ENCODE peak calls at places on chromosomes 6 and 20, in five cellular contexts. Z is K562, F is IMR-90, O is ovary, H is thoracic aorta. B is an unnamed sample.

GRCh38 chr6:138389551-138389950 is 11.8 kb downstream of the SMIM28 start:
- DNase-seq in Z (no peak), F (no peak), O (no peak), H (no peak), B (no peak)

GRCh38 chr6:33824461-33825154 is 20.8 kb upstream of the MLN start:
- DNase-seq in Z (peak), F (peak), O (peak), H (no peak), B (no peak)

GRCh38 chr6:43951063-43951755 is 176.0 kb downstream of the MRPL14 start:
- DNase-seq in Z (peak), F (no peak), O (peak), H (no peak), B (no peak)

GRCh38 chr6:158642097-158642601 is 2.4 kb downstream of the DYNLT1 start:
- DNase-seq in Z (no peak), F (peak), O (peak), H (no peak), B (no peak)

GRCh38 chr6:114000066-114000465 is 29.1 kb upstream of the HDAC2 start:
- DNase-seq in Z (no peak), F (peak), O (no peak), H (no peak), B (no peak)

GRCh38 chr6:37259191-37259590 is 1.2 kb upstream of the TMEM217 start:
- DNase-seq in Z (no peak), F (peak), O (no peak), H (no peak), B (no peak)

GRCh38 chr6:53710788-53711187 is 45.2 kb upstream of the KLHL31 start:
- DNase-seq in Z (no peak), F (no peak), O (no peak), H (no peak), B (no peak)

GRCh38 chr20:61810709-61811565 is 254.7 kb downstream of the TAF4 start:
- DNase-seq in Z (no peak), F (no peak), O (no peak), H (no peak), B (no peak)

GRCh38 chr6:112286010-112286409 is 31.6 kb upstream of the LAMA4 start:
- DNase-seq in Z (no peak), F (no peak), O (no peak), H (no peak), B (no peak)

GRCh38 chr20:3836132-3836531 is 10.5 kb upstream of the MAVS start:
- DNase-seq in Z (no peak), F (no peak), O (no peak), H (no peak), B (no peak)
- TF ChIP-seq CTCF in Z (no peak), F (no peak), O (no peak), H (no peak), B (no peak)

GRCh38 chr20:10605547-10606195 is 68.1 kb downstream of the JAG1 start:
- DNase-seq in Z (no peak), F (no peak), O (no peak), H (no peak), B (no peak)
- H3K4me3 ChIP-seq in Z (no peak), F (no peak), O (no peak), H (no peak), B (no peak)

GRCh38 chr20:35523298-35523888 is 6.1 kb downstream of the C20orf173 start:
- DNase-seq in Z (peak), F (no peak), O (no peak), H (no peak), B (no peak)
- TF ChIP-seq CTCF in Z (peak), F (peak), O (no peak), H (peak), B (peak)

GRCh38 chr6:27293436-27294152 is 18.5 kb downstream of the POM121L2 start:
- DNase-seq in Z (peak), F (peak), O (no peak), H (no peak), B (peak)
- H3K4me3 ChIP-seq in Z (peak), F (no peak), O (no peak), H (no peak), B (peak)

DNA sequence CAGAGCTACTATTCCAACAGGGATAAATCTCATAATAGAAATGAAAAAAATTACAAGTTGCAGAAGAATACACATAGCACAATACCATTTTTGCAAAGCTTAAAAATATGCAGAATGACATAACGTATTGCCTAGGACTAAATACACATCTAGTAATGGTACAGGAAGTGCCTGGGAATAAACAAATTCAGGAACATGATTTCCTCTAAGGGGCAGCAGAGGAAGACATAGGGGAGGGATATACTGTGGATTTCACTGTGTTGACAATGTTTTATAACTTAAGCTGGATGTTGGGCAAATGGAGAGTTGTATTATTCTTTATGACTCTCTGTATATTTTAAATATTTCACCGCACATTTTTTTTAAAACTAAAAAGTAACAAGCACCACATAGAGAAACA is 5.5 kb upstream of the GLO1 start:
- DNase-seq in Z (no peak), F (no peak), O (no peak), H (no peak), B (no peak)
- TF ChIP-seq CTCF in Z (no peak), F (no peak), O (no peak), H (no peak), B (no peak)

GRCh38 chr6:85592044-85592443 is 1.6 kb downstream of the SNX14 start:
- DNase-seq in Z (no peak), F (no peak), O (no peak), H (no peak), B (no peak)
- H3K4me3 ChIP-seq in Z (peak), F (no peak), O (no peak), H (peak), B (peak)

DNA sequence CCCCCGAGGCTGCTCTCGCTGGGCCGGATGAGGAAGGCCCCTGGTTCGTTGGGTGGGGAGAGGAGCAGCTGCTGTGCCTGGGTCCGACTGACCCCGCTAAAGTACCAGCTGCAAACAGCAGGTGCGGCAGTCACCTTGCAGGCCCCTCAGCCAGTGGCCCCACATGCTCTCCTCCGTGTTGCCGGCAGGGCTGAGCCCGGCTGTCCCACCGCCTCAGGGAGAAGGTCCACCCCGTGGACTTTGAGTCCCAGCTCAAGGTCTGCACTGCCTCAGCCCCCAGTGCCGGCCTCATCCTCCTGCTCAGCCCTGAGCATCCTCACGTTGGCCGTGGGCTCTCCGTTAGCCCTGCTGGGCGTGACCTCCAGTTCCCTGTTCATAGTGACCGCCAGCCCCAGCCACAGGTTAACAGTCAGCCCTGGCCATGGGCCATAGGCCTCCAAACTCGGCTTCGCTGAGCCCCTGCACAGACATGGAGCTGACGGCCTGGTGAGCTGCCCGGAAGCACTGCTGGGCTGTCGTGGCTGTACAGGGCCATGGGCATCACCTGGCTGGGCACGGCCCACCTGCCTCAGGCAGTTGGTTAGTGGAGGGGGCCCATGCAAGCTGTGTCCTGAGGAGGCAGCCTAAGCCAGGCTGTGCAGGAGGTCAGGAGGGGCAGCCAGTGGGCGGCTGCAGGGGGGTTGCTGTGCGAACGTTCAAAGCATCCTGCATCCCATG is 3.1 kb downstream of the SRMS start:
- DNase-seq in Z (no peak), F (no peak), O (no peak), H (no peak), B (no peak)
- TF ChIP-seq CTCF in Z (no peak), F (no peak), O (no peak), H (no peak), B (no peak)